ENCODE peak calls at places on chromosomes 2 and 18, in five cellular contexts. One of them, this sample, is unnamed.

GRCh38 chr2:242040303-242040655 is 170.8 kb downstream of the RTP5 start:
- DNase-seq in neural progenitor cell: no peak
- DNase-seq in PC-9: no peak
- DNase-seq in K562: no peak
- DNase-seq in hepatocyte: no peak
- DNase-seq in this sample: no peak

GRCh38 chr2:40033781-40034180 is 254.7 kb upstream of the THUMPD2 start:
- DNase-seq in neural progenitor cell: no peak
- DNase-seq in K562: no peak
- DNase-seq in PC-9: no peak
- DNase-seq in hepatocyte: no peak
- DNase-seq in this sample: no peak

GRCh38 chr2:11391941-11392266 is 47.5 kb upstream of the ROCK2 start:
- DNase-seq in hepatocyte: no peak
- DNase-seq in neural progenitor cell: no peak
- DNase-seq in PC-9: no peak
- DNase-seq in K562: no peak
- DNase-seq in this sample: no peak

GRCh38 chr18:51051105-51051712 is 21.2 kb downstream of the SMAD4 start:
- DNase-seq in hepatocyte: peak; percentile 74
- DNase-seq in K562: peak; percentile 12
- DNase-seq in neural progenitor cell: peak; percentile 81
- DNase-seq in PC-9: no peak
- DNase-seq in this sample: peak; percentile 27

GRCh38 chr2:63589148-63589972 is 597 bp downstream of the MDH1 start:
- DNase-seq in K562: peak; percentile 22
- DNase-seq in PC-9: no peak
- DNase-seq in hepatocyte: peak; percentile 34
- DNase-seq in neural progenitor cell: peak; percentile 66
- DNase-seq in this sample: no peak

GRCh38 chr18:34787931-34788532 is 77.9 kb downstream of the DTNA start:
- DNase-seq in hepatocyte: peak; percentile 80
- DNase-seq in PC-9: no peak
- DNase-seq in K562: peak; percentile 52
- DNase-seq in neural progenitor cell: peak; percentile 75
- DNase-seq in this sample: peak; percentile 42

GRCh38 chr2:10911291-10912075 is at the start of gene KCNF1:
- DNase-seq in PC-9: peak; percentile 65
- DNase-seq in hepatocyte: peak; percentile 70
- DNase-seq in neural progenitor cell: peak; percentile 96
- DNase-seq in K562: no peak
- DNase-seq in this sample: peak; percentile 58

GRCh38 chr18:323253-323622 is 55.4 kb upstream of the THOC1 start:
- DNase-seq in PC-9: no peak
- DNase-seq in neural progenitor cell: no peak
- DNase-seq in K562: no peak
- DNase-seq in hepatocyte: peak; percentile 66
- DNase-seq in this sample: no peak

GRCh38 chr2:98448441-98449145 is 3.9 kb downstream of the INPP4A start:
- DNase-seq in hepatocyte: no peak
- DNase-seq in neural progenitor cell: no peak
- DNase-seq in K562: no peak
- DNase-seq in PC-9: no peak
- DNase-seq in this sample: no peak

GRCh38 chr2:222902660-222903059 is 41.8 kb downstream of the ACSL3 start:
- DNase-seq in hepatocyte: no peak
- DNase-seq in PC-9: no peak
- DNase-seq in neural progenitor cell: no peak
- DNase-seq in K562: no peak
- DNase-seq in this sample: no peak

GRCh38 chr2:15623898-15624541 is 32.4 kb downstream of the DDX1 start:
- DNase-seq in neural progenitor cell: no peak
- DNase-seq in hepatocyte: no peak
- DNase-seq in PC-9: no peak
- DNase-seq in K562: no peak
- DNase-seq in this sample: no peak

GRCh38 chr18:70663141-70663540 is 374.3 kb downstream of the SOCS6 start:
- DNase-seq in hepatocyte: no peak
- DNase-seq in PC-9: no peak
- DNase-seq in neural progenitor cell: no peak
- DNase-seq in K562: no peak
- DNase-seq in this sample: no peak

GRCh38 chr2:23475473-23475872 is 90.5 kb downstream of the KLHL29 start:
- DNase-seq in K562: no peak
- DNase-seq in neural progenitor cell: no peak
- DNase-seq in hepatocyte: no peak
- DNase-seq in PC-9: no peak
- DNase-seq in this sample: no peak

GRCh38 chr2:23476786-23477185 is 91.8 kb downstream of the KLHL29 start:
- DNase-seq in neural progenitor cell: no peak
- DNase-seq in hepatocyte: no peak
- DNase-seq in PC-9: no peak
- DNase-seq in K562: no peak
- DNase-seq in this sample: no peak

GRCh38 chr2:23477392-23477791 is 92.4 kb downstream of the KLHL29 start:
- DNase-seq in neural progenitor cell: no peak
- DNase-seq in hepatocyte: no peak
- DNase-seq in PC-9: no peak
- DNase-seq in K562: no peak
- DNase-seq in this sample: no peak

GRCh38 chr2:23478933-23479683 is 94.1 kb downstream of the KLHL29 start:
- DNase-seq in K562: no peak
- DNase-seq in hepatocyte: no peak
- DNase-seq in neural progenitor cell: no peak
- DNase-seq in PC-9: no peak
- DNase-seq in this sample: no peak

DNA sequence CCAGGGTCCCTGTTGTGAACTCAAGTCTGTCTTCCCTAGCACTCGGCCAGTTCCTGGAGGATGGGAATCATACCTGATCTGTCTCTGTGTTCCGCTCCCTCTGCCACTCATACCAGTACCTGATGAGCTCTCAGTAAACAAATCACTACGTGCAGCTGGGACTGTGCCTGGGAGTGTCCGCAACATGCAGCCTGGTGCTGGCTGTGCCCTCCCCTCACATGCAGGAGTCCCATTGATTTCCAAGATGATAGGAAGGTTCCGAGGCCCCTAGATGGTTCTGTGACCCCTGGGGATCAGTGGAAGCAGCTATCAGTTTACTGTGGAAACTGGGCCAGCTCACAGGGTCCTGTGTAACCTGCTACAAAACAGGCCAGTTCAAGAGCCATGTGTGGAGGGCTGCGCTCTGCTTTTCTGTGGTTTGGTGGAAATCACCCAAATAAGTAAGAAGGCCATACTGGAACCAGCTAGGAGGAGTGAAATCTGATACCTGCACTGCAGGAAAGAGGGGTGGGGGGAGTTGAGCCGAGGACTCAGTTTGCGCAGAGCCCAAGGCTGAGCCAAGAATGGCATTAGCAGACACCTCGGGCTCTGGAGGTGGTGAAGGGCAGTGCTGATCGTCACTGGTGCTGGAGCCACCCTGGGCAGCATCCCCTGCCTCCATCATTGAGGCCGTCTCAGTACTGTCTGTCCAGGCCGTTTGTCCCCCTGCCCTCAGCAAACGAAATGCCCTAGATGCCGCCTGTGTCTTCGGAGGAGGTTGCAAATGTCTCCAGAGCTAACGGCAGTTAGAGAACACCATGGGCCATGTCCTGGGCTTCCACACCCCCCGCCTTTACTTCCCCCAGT is 93.3 kb downstream of the KLHL29 start:
- DNase-seq in neural progenitor cell: peak; percentile 60
- DNase-seq in K562: no peak
- DNase-seq in PC-9: no peak
- DNase-seq in hepatocyte: no peak
- DNase-seq in this sample: no peak
- H3K4me3 ChIP-seq in neural progenitor cell: no peak overlapping the region
- H3K4me3 ChIP-seq in K562: no peak overlapping the region
- H3K4me3 ChIP-seq in PC-9: no peak overlapping the region
- H3K4me3 ChIP-seq in hepatocyte: no peak overlapping the region
- H3K4me3 ChIP-seq in this sample: no peak overlapping the region

GRCh38 chr2:101401906-101402305 is 14.6 kb upstream of the CREG2 start:
- DNase-seq in hepatocyte: no peak
- DNase-seq in neural progenitor cell: no peak
- DNase-seq in PC-9: no peak
- DNase-seq in K562: no peak
- DNase-seq in this sample: no peak
- TF ChIP-seq CTCF in hepatocyte: no peak
- TF ChIP-seq CTCF in neural progenitor cell: peak; percentile 16
- TF ChIP-seq CTCF in PC-9: peak; percentile 20
- TF ChIP-seq CTCF in K562: peak; percentile 17
- TF ChIP-seq CTCF in this sample: peak; percentile 27

GRCh38 chr2:8490166-8490565 is 191.7 kb upstream of the ID2 start:
- DNase-seq in K562: no peak
- DNase-seq in PC-9: no peak
- DNase-seq in neural progenitor cell: no peak
- DNase-seq in hepatocyte: no peak
- DNase-seq in this sample: no peak
- H3K4me2 ChIP-seq in K562: no peak overlapping the region
- H3K4me2 ChIP-seq in PC-9: no peak overlapping the region
- H3K4me2 ChIP-seq in neural progenitor cell: no peak overlapping the region
- H3K4me2 ChIP-seq in hepatocyte: no peak overlapping the region
- H3K4me2 ChIP-seq in this sample: no peak overlapping the region

DNA sequence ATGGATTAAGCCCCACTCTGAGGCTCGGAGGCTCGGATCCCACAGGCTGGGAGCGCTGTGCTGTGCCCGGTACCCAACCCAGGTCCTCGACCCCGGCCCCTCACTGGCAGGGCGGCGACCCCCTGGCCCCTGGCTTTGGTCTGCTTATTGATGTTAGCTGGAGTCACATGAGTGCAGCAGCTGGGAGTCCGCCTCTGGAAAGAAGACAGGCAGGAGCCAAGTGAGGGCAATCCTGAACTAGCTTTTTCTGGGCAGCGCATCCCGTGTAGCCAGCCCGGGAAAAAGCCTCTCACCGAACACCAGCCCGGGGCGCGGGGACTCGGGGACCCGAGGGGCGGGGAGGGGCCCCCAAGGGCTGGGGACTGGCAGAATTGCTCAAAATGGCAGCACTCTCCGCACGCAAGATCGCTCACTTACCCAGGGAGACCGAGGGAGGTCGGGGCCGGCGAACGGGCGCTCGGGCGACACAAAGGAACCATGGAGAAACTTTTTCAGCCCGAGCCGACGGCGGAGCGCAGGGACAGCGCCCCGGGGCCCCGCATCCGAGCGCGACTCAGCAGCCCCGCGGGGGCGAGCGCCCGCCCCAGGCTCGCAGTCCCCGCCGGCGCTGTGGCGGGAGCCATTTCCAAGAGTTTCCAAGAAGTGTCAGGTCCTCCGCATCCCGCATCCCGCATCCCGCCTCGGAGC is 566 bp downstream of the TMEM200C start:
- DNase-seq in K562: no peak
- DNase-seq in PC-9: no peak
- DNase-seq in neural progenitor cell: peak; percentile 62
- DNase-seq in hepatocyte: no peak
- DNase-seq in this sample: no peak
- H3K4me3 ChIP-seq in K562: no peak overlapping the region
- H3K4me3 ChIP-seq in PC-9: no peak overlapping the region
- H3K4me3 ChIP-seq in neural progenitor cell: peak overlapping the region; percentile 88
- H3K4me3 ChIP-seq in hepatocyte: peak overlapping the region; percentile 80
- H3K4me3 ChIP-seq in this sample: no peak overlapping the region

GRCh38 chr18:28013064-28013463 is 163.9 kb downstream of the CDH2 start:
- DNase-seq in K562: no peak
- DNase-seq in neural progenitor cell: no peak
- DNase-seq in PC-9: no peak
- DNase-seq in hepatocyte: peak; percentile 17
- DNase-seq in this sample: no peak
- TF ChIP-seq CTCF in K562: no peak
- TF ChIP-seq CTCF in neural progenitor cell: peak; percentile 57
- TF ChIP-seq CTCF in PC-9: peak; percentile 37
- TF ChIP-seq CTCF in hepatocyte: peak; percentile 55
- TF ChIP-seq CTCF in this sample: peak; percentile 5

DNA sequence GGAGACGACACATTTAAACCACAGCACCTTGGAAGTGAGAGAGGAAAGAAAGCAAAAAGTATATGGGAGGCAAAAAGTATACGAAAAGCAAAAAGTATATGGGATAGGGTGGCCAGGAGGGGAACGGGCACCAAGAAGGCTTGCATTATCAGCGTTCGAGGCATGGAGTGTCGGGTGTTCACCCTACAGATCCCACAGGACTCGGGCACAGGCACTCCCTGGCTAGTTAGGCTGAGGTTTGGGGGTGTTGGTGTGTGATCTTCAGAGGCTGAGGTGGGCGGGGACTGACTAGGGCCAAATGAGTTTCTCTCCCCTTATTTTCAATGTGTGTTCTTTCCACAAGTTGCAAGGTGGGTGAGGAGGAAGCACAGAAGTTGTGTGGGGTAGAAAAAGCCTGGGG is 86.6 kb downstream of the EVA1A start:
- DNase-seq in neural progenitor cell: no peak
- DNase-seq in PC-9: no peak
- DNase-seq in K562: no peak
- DNase-seq in hepatocyte: no peak
- DNase-seq in this sample: no peak
- H3K4me2 ChIP-seq in neural progenitor cell: no peak overlapping the region
- H3K4me2 ChIP-seq in PC-9: no peak overlapping the region
- H3K4me2 ChIP-seq in K562: no peak overlapping the region
- H3K4me2 ChIP-seq in hepatocyte: no peak overlapping the region
- H3K4me2 ChIP-seq in this sample: no peak overlapping the region

GRCh38 chr2:95297088-95297487 is at the start of gene KCNIP3:
- DNase-seq in K562: no peak
- DNase-seq in hepatocyte: peak; percentile 66
- DNase-seq in PC-9: no peak
- DNase-seq in neural progenitor cell: peak; percentile 52
- DNase-seq in this sample: no peak

GRCh38 chr2:95297639-95298395 is 670 bp downstream of the KCNIP3 start:
- DNase-seq in hepatocyte: no peak
- DNase-seq in K562: no peak
- DNase-seq in PC-9: no peak
- DNase-seq in neural progenitor cell: no peak
- DNase-seq in this sample: no peak

GRCh38 chr2:95299961-95300360 is 2.8 kb downstream of the KCNIP3 start:
- DNase-seq in hepatocyte: no peak
- DNase-seq in neural progenitor cell: no peak
- DNase-seq in K562: no peak
- DNase-seq in PC-9: no peak
- DNase-seq in this sample: no peak

GRCh38 chr2:95300391-95300938 is 3.3 kb downstream of the KCNIP3 start:
- DNase-seq in PC-9: peak; percentile 73
- DNase-seq in neural progenitor cell: no peak
- DNase-seq in K562: no peak
- DNase-seq in hepatocyte: no peak
- DNase-seq in this sample: peak; percentile 71

GRCh38 chr2:95298471-95299111 is 1.4 kb downstream of the KCNIP3 start:
- DNase-seq in PC-9: no peak
- DNase-seq in neural progenitor cell: no peak
- DNase-seq in K562: no peak
- DNase-seq in hepatocyte: no peak
- DNase-seq in this sample: no peak
- H3K4me3 ChIP-seq in PC-9: no peak overlapping the region
- H3K4me3 ChIP-seq in neural progenitor cell: no peak overlapping the region
- H3K4me3 ChIP-seq in K562: no peak overlapping the region
- H3K4me3 ChIP-seq in hepatocyte: no peak overlapping the region
- H3K4me3 ChIP-seq in this sample: no peak overlapping the region

This sample was measured in mammary epithelial cell.